ENCODE peak calls at places on chromosomes 3 and 15, in nine cellular contexts. A is left cardiac atrium; B is tibial artery; Q is BJ; R is CD8-positive, alpha-beta memory T cell; K is CD4-positive, CD25-positive, alpha-beta regulatory T cell; J is GM20000; S is A549; V is small intestine. D is an unnamed sample.

GRCh38 chr3:125054436-125055164 is 1.2 kb downstream of the HEG1 start:
- DNase-seq in J (peak), B (no peak), R (no peak), A (peak), V (peak), Q (no peak), S (peak), K (peak), D (peak)

GRCh38 chr15:66739287-66739686 is 37.3 kb downstream of the SMAD6 start:
- DNase-seq in V (no peak), R (no peak), B (no peak), S (no peak), K (no peak), A (peak), Q (no peak), J (no peak), D (no peak)

GRCh38 chr3:55173504-55173903 is 245.6 kb upstream of the LRTM1 start:
- DNase-seq in Q (no peak), A (no peak), V (no peak), B (no peak), J (no peak), K (no peak), S (no peak), R (no peak), D (no peak)

GRCh38 chr15:85172846-85173490 is 191.3 kb downstream of the PDE8A start:
- DNase-seq in R (no peak), J (no peak), B (no peak), A (no peak), S (no peak), Q (no peak), K (no peak), V (no peak), D (no peak)

GRCh38 chr3:46998121-46998851 is 18.8 kb downstream of the NBEAL2 start:
- DNase-seq in K (peak), V (peak), R (peak), J (peak), Q (no peak), S (peak), A (peak), B (peak), D (no peak)

GRCh38 chr15:67850995-67851535 is 11.2 kb upstream of the RNU6-1 start:
- DNase-seq in B (no peak), J (no peak), V (no peak), S (no peak), K (no peak), Q (no peak), R (no peak), A (no peak), D (no peak)

GRCh38 chr3:49554639-49555265 is 475 bp downstream of the BSN start:
- DNase-seq in Q (no peak), V (peak), K (peak), R (no peak), J (no peak), A (peak), B (no peak), S (no peak), D (no peak)

GRCh38 chr15:90872481-90873184 is 4.2 kb downstream of the FURIN start:
- DNase-seq in K (peak), B (no peak), Q (no peak), J (peak), V (no peak), A (no peak), S (no peak), R (no peak), D (peak)

GRCh38 chr15:74036271-74037170 is 42.0 kb downstream of the PML start:
- DNase-seq in S (peak), A (peak), K (no peak), R (no peak), Q (no peak), B (no peak), J (no peak), V (peak), D (peak)

GRCh38 chr3:72185549-72186484 is 400.9 kb upstream of the PROK2 start:
- DNase-seq in B (no peak), R (no peak), S (no peak), K (no peak), Q (peak), V (no peak), A (peak), J (peak), D (no peak)

GRCh38 chr15:29260896-29261295 is 8.7 kb downstream of the NSMCE3 start:
- DNase-seq in Q (no peak), S (no peak), B (no peak), J (no peak), R (no peak), A (no peak), V (no peak), K (no peak), D (no peak)

GRCh38 chr3:169350228-169350627 is 313.3 kb downstream of the MECOM start:
- DNase-seq in R (no peak), V (no peak), J (no peak), K (no peak), S (no peak), Q (no peak), B (no peak), A (no peak), D (no peak)

GRCh38 chr3:50251220-50251619 is 15.2 kb downstream of the GNAI2 start:
- DNase-seq in S (no peak), B (no peak), Q (no peak), J (no peak), V (peak), K (no peak), A (peak), R (no peak), D (no peak)

GRCh38 chr3:197525706-197526105 is 30.1 kb downstream of the BDH1 start:
- DNase-seq in V (no peak), S (no peak), K (no peak), J (no peak), A (no peak), R (no peak), Q (no peak), B (no peak), D (no peak)

GRCh38 chr3:1190576-1190975 is 97.8 kb downstream of the CNTN6 start:
- DNase-seq in A (no peak), R (no peak), K (no peak), Q (no peak), B (no peak), S (no peak), J (no peak), V (no peak), D (no peak)

GRCh38 chr3:152236741-152237140 is 32.0 kb upstream of the MBNL1 start:
- DNase-seq in B (no peak), R (no peak), K (no peak), J (no peak), A (no peak), S (no peak), Q (peak), V (no peak), D (no peak)

GRCh38 chr3:120177907-120178306 is 83.7 kb upstream of the GSK3B start:
- DNase-seq in B (no peak), Q (no peak), J (no peak), A (no peak), S (no peak), K (no peak), V (no peak), R (no peak), D (peak)

GRCh38 chr3:139312416-139312815 is 31.4 kb upstream of the MRPS22 start:
- DNase-seq in R (no peak), Q (no peak), V (no peak), K (no peak), A (no peak), J (no peak), S (no peak), B (no peak), D (no peak)

GRCh38 chr15:76340802-76341365 is 4.3 kb downstream of the ISL2 start:
- DNase-seq in K (peak), J (peak), R (peak), Q (no peak), V (peak), S (no peak), A (no peak), B (no peak), D (no peak)

GRCh38 chr15:68082735-68083134 is 28.6 kb downstream of the PIAS1 start:
- DNase-seq in J (no peak), S (no peak), V (no peak), K (no peak), Q (no peak), A (no peak), R (no peak), B (no peak), D (no peak)

GRCh38 chr15:70494861-70495571 is 268.3 kb downstream of the UACA start:
- DNase-seq in J (peak), V (no peak), A (peak), K (no peak), R (no peak), S (peak), B (no peak), Q (peak), D (peak)

GRCh38 chr15:97168704-97169475 is 791.6 kb upstream of the ARRDC4 start:
- DNase-seq in Q (no peak), S (no peak), V (no peak), R (no peak), J (no peak), K (no peak), B (no peak), A (no peak), D (no peak)